ENCODE peak calls at places on chromosomes 12 and 14, in four cellular contexts. H, R, Z and N are unnamed samples.

GRCh38 chr14:65881642-65882041 is 469.1 kb downstream of the FUT8 start:
- DNase-seq in H (no peak), R (no peak), Z (no peak), N (no peak)

GRCh38 chr12:46364300-46364696 is 8.3 kb downstream of the SLC38A2 start:
- DNase-seq in H (no peak), R (no peak), Z (no peak), N (no peak)

GRCh38 chr12:25557830-25558436 is 4.8 kb upstream of the LMNTD1 start:
- DNase-seq in H (no peak), R (no peak), Z (no peak), N (no peak)

GRCh38 chr12:109020136-109020535 is 732 bp downstream of the SVOP start:
- DNase-seq in H (no peak), R (peak), Z (no peak), N (no peak)

GRCh38 chr14:66508846-66509621 is 1.1 kb downstream of the GPHN start:
- DNase-seq in H (peak), R (peak), Z (no peak), N (peak)

GRCh38 chr12:130436741-130437501 is 99.2 kb downstream of the PIWIL1 start:
- DNase-seq in H (no peak), R (no peak), Z (no peak), N (peak)

GRCh38 chr14:51298895-51299294 is 58.8 kb downstream of the TMX1 start:
- DNase-seq in H (no peak), R (no peak), Z (no peak), N (no peak)

GRCh38 chr12:97530237-97530636 is 67.6 kb downstream of the RMST start:
- DNase-seq in H (no peak), R (no peak), Z (no peak), N (no peak)

GRCh38 chr12:113861708-113862312 is 104.3 kb downstream of the RBM19 start:
- DNase-seq in H (peak), R (no peak), Z (no peak), N (no peak)

GRCh38 chr14:83994020-83994419 is 1535.9 kb upstream of the FLRT2 start:
- DNase-seq in H (no peak), R (no peak), Z (no peak), N (no peak)

GRCh38 chr14:104888489-104889373 is 23.7 kb downstream of the CEP170B start:
- DNase-seq in H (peak), R (no peak), Z (no peak), N (peak)

GRCh38 chr14:96442355-96442754 is 50.4 kb downstream of the AK7 start:
- DNase-seq in H (no peak), R (no peak), Z (no peak), N (no peak)

GRCh38 chr12:4220489-4220888 is 53.1 kb upstream of the CCND2 start:
- DNase-seq in H (no peak), R (no peak), Z (no peak), N (no peak)

GRCh38 chr12:129404556-129404955 is 499.3 kb downstream of the TMEM132D start:
- DNase-seq in H (no peak), R (no peak), Z (no peak), N (no peak)

GRCh38 chr14:64510825-64511679 is 6.5 kb downstream of the ZBTB1 start:
- DNase-seq in H (no peak), R (peak), Z (peak), N (peak)

GRCh38 chr14:58717821-58718220 is 80.1 kb downstream of the DACT1 start:
- DNase-seq in H (no peak), R (no peak), Z (no peak), N (no peak)

GRCh38 chr14:93328546-93328945 is 4.3 kb downstream of the BTBD7 start:
- DNase-seq in H (no peak), R (no peak), Z (no peak), N (no peak)

GRCh38 chr12:68137278-68137930 is 22.1 kb downstream of the IFNG start:
- DNase-seq in H (no peak), R (no peak), Z (no peak), N (no peak)

GRCh38 chr14:40989260-40989659 is 617.4 kb upstream of the LRFN5 start:
- DNase-seq in H (no peak), R (no peak), Z (no peak), N (no peak)

GRCh38 chr12:100356646-100357223 is at the start of gene SLC17A8:
- DNase-seq in H (no peak), R (no peak), Z (no peak), N (no peak)

GRCh38 chr14:92386165-92386564 is 63.2 kb downstream of the SLC24A4 start:
- DNase-seq in H (no peak), R (no peak), Z (no peak), N (no peak)

GRCh38 chr14:76647699-76648298 is 113.5 kb upstream of the VASH1 start:
- DNase-seq in H (no peak), R (peak), Z (peak), N (no peak)

GRCh38 chr12:76533331-76533730 is 26.2 kb downstream of the OSBPL8 start:
- DNase-seq in H (no peak), R (no peak), Z (no peak), N (no peak)

GRCh38 chr12:1668833-1669543 is 21.9 kb upstream of the ADIPOR2 start:
- DNase-seq in H (peak), R (no peak), Z (no peak), N (no peak)

GRCh38 chr12:86724716-86725115 is 468.5 kb upstream of the MGAT4C start:
- DNase-seq in H (no peak), R (no peak), Z (no peak), N (no peak)

GRCh38 chr14:105891221-105891602 is 364.8 kb downstream of the TMEM121 start:
- DNase-seq in H (peak), R (no peak), Z (no peak), N (no peak)

GRCh38 chr14:93941293-93941910 is 14.3 kb downstream of the FAM181A start:
- DNase-seq in H (peak), R (no peak), Z (no peak), N (peak)

GRCh38 chr14:76985021-76985420 is 43.5 kb downstream of the IRF2BPL start:
- DNase-seq in H (no peak), R (no peak), Z (no peak), N (no peak)

GRCh38 chr12:56230449-56231183 is 765 bp downstream of the SLC39A5 start:
- DNase-seq in H (peak), R (no peak), Z (peak), N (no peak)

GRCh38 chr14:70808402-70809237 is 693 bp downstream of the MAP3K9 start:
- DNase-seq in H (peak), R (no peak), Z (peak), N (peak)

GRCh38 chr14:91891721-91892220 is 24.4 kb upstream of the TC2N start:
- DNase-seq in H (no peak), R (peak), Z (no peak), N (no peak)

GRCh38 chr12:49637401-49637800 is 14.0 kb downstream of the PRPF40B start:
- DNase-seq in H (peak), R (no peak), Z (no peak), N (no peak)

GRCh38 chr14:72932893-72933292 is 6.6 kb downstream of the DCAF4 start:
- DNase-seq in H (no peak), R (no peak), Z (no peak), N (no peak)

GRCh38 chr14:62280366-62280765 is 518.1 kb downstream of the SNAPC1 start:
- DNase-seq in H (no peak), R (no peak), Z (no peak), N (no peak)

GRCh38 chr14:55373784-55374725 is 37.6 kb downstream of the ATG14 start:
- DNase-seq in H (no peak), R (no peak), Z (peak), N (no peak)

GRCh38 chr12:93173178-93173957 is 204.4 kb upstream of the NUDT4 start:
- DNase-seq in H (no peak), R (no peak), Z (no peak), N (no peak)

GRCh38 chr14:101082036-101082435 is 178.5 kb upstream of the RTL1 start:
- DNase-seq in H (no peak), R (no peak), Z (no peak), N (no peak)

GRCh38 chr12:123892853-123893252 is 79.8 kb downstream of the CCDC92 start:
- DNase-seq in H (no peak), R (no peak), Z (no peak), N (peak)